ENCODE peak calls at places on chromosomes 16 and 17, in four cellular contexts. Q is GM12878, A is IMR-90, H is K562. M is an unnamed sample.

GRCh38 chr16:67537636-67538591 is 9.3 kb downstream of the RIPOR1 start:
- DNase-seq in Q (no peak), A (no peak), H (no peak), M (peak; percentile 75)

GRCh38 chr16:9050102-9050830 is 41.2 kb upstream of the HAPSTR1 start:
- DNase-seq in Q (no peak), A (peak; percentile 16), H (peak; percentile 53), M (no peak)

GRCh38 chr17:44602390-44602789 is 45.1 kb downstream of the FZD2 start:
- DNase-seq in Q (no peak), A (no peak), H (no peak), M (no peak)

GRCh38 chr16:78396046-78396445 is 296.6 kb downstream of the WWOX start:
- DNase-seq in Q (no peak), A (no peak), H (peak; percentile 27), M (no peak)

GRCh38 chr17:876272-876671 is 94.1 kb downstream of the MRM3 start:
- DNase-seq in Q (no peak), A (no peak), H (no peak), M (no peak)

GRCh38 chr17:82531431-82531881 is 11.9 kb downstream of the FOXK2 start:
- DNase-seq in Q (no peak), A (peak; percentile 92), H (no peak), M (peak; percentile 73)

GRCh38 chr17:40076101-40076498 is 13.3 kb downstream of the THRA start:
- DNase-seq in Q (no peak), A (no peak), H (no peak), M (no peak)

GRCh38 chr17:14580494-14580893 is 279.6 kb downstream of the HS3ST3B1 start:
- DNase-seq in Q (no peak), A (peak; percentile 12), H (no peak), M (no peak)

GRCh38 chr17:4130715-4131114 is 12.1 kb downstream of the ZZEF1 start:
- DNase-seq in Q (no peak), A (peak; percentile 17), H (peak; percentile 16), M (peak; percentile 56)

GRCh38 chr16:57310801-57311200 is 26.3 kb upstream of the PLLP start:
- DNase-seq in Q (no peak), A (no peak), H (no peak), M (no peak)

GRCh38 chr17:81191116-81191515 is 25.1 kb upstream of the AATK start:
- DNase-seq in Q (no peak), A (no peak), H (no peak), M (no peak)

DNA sequence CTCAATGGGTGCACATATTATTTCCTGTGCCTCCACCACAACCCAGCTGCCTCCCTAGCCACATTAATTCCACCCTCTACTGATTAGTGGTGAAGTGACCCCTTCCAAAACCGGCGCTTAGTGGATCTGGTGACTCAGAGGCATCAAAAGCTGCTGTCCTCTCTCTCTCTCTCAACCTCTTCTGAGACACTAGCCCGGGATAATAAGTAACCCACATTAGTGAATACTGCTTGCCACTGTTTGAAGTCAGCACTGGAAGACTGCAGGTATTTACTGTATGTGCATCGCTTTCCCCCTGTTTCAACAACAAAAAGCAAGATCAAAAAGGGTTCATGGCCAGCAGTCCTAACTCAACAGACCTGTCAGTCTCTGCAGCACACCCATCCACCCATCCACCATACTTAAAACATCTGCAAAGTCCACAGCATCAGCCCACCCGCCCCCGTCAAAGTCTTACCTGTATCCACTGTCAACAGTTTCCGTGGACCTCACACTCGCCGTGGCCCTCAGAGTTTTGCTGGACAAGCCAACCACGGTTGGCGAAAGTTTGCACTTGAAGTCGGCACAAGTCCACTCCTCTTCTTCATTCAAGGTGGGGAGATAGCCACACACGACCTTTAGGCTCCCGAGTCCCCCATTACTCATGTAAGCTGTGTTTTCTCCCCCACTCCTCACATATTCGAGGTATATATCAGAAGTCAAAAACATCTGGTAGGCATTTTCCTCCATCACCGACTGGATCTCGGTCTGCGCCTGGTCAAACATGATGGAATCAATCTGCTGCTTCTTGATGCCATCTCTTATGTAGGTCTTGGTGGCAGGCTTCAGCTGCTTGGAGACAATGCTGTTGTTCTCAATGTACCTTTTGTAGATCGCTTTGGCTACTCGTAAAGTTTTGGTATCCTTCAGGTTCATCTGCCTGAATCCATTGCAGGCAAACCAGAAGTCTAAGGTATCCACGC is 3.8 kb downstream of the AXIN2 start:
- DNase-seq in Q (no peak), A (peak; percentile 55), H (no peak), M (no peak)
- TF ChIP-seq FOS in Q (no peak), A (no peak), H (no peak), M (no peak)

DNA sequence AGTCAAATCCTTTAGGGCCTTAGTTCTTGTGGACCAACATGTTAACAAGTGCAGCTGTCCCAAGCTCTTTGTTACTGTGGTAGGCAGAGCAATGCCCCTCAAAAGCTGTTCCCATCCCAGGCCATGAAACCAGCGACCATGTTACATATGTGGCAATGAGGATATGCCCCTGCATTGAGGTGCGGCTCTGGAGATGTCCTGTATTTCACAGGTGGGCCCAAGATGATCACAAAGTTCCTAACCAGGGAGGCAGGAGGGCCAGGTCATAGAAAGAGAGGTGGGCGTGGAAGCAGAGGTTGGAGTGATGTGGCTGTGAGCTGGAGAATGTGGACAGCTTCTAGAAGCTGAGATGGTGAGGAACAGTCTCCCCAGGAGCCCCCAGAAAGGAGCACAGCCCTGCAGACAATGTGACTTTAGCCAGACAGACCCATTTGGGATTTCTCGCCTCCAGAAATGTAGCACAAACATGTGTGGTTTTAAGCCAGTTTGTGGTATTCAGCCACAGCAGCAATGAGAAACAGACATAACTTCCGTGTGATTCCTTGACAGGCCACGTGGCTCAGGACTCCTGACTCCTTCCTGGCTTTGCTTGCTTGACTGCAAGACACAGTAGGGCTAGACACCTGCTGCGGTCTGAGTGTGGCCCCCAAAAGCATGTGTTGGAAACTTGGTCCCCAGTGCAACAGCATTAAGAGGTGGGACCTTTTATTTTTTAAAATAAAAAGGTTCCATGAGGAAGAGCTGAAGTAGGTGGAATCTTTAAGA is 778.3 kb downstream of the KCNJ18 start:
- DNase-seq in Q (no peak), A (no peak), H (no peak), M (no peak)
- H3K9me3 ChIP-seq in Q (no peaks in the 10 kb centered on the region), A (peaks cover 19% of the 10 kb centered on the region), H (no peaks in the 10 kb centered on the region), M (peaks cover 4% of the 10 kb centered on the region)

GRCh38 chr16:81910366-81910885 is 100.8 kb downstream of the SDR42E1 start:
- DNase-seq in Q (no peak), A (no peak), H (no peak), M (no peak)

GRCh38 chr16:81912395-81912794 is 98.9 kb downstream of the SDR42E1 start:
- DNase-seq in Q (no peak), A (no peak), H (no peak), M (no peak)

GRCh38 chr16:81908466-81909230 is 102.6 kb downstream of the SDR42E1 start:
- DNase-seq in Q (no peak), A (no peak), H (no peak), M (no peak)

GRCh38 chr16:81917375-81917774 is 93.9 kb downstream of the SDR42E1 start:
- DNase-seq in Q (no peak), A (no peak), H (no peak), M (no peak)

DNA sequence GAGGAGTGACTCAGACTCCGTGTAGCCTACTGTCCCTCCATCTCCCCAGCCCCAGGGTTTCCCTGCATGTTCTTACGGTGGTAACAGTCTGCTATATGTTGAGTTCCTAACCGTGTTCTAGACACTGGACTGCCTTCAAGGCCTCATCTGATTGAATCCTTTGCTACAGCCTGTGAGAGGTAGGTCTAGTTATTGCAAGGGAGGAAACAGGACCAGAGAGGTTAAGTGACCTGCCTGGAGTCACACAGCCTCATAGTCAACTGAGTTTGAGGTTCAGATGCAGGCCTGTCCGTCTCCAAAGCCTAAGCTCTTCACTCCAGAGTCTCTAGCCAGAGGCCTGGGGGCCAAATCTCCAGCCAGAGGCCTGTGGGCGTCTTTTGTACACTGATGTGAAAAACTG is 98.0 kb downstream of the SDR42E1 start:
- DNase-seq in Q (no peak), A (no peak), H (no peak), M (no peak)
- TF ChIP-seq FOS in Q (no peak), A (no peak), H (no peak), M (no peak)

GRCh38 chr17:62966426-62967110 is 533 bp downstream of the TANC2 start:
- DNase-seq in Q (no peak), A (peak; percentile 18), H (no peak), M (peak; percentile 32)

GRCh38 chr17:62965649-62966425 is at the start of gene TANC2:
- DNase-seq in Q (peak; percentile 3), A (peak; percentile 81), H (peak; percentile 95), M (peak; percentile 81)

GRCh38 chr17:62963296-62963695 is 2.7 kb upstream of the TANC2 start:
- DNase-seq in Q (no peak), A (peak; percentile 90), H (no peak), M (peak; percentile 18)

GRCh38 chr17:62965149-62965648 is 836 bp upstream of the TANC2 start:
- DNase-seq in Q (no peak), A (peak; percentile 52), H (no peak), M (no peak)

DNA sequence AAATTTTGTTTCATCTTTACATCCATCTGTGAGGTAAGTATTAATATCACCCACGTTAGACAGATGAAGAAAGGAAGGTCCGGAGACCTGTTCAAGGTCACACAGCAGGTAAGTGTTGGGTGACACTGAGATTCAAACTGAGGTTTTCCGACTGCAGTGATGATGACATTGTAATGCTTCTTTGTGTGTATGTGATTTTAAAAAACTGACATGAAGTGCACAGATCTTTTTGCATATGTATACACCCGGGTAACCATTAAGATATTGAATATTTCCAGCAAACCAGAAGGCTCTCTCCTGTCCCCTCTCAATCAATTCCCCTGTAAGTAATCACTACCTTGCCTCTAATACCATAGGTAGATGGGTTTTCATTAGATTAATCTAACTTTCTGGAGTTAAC is 1.5 kb upstream of the TANC2 start:
- DNase-seq in Q (no peak), A (no peak), H (no peak), M (no peak)
- H3K9me3 ChIP-seq in Q (no peaks in the 10 kb centered on the region), A (no peaks in the 10 kb centered on the region), H (no peaks in the 10 kb centered on the region), M (no peaks in the 10 kb centered on the region)

DNA sequence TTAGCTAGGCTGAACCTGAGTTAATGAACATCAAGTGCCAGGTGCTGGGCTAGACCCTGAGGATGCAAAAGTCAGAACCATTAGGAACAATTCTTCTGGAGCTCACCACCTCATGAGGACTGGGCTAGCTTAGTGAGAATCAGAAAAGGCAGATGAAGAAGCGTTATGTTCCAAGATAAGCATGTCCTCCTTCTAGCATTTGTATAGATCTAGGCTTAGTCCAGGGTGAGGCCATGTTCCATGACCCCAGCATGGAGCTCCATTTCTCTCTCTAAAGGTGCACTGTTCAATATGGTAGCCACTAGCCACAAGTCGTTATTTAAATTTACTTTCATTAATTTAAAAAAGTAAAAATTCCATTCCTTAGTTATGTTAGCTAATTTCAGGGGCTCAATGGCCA is 365.3 kb upstream of the CCL2 start:
- DNase-seq in Q (no peak), A (no peak), H (no peak), M (no peak)
- TF ChIP-seq FOS in Q (no peak), A (no peak), H (no peak), M (no peak)

DNA sequence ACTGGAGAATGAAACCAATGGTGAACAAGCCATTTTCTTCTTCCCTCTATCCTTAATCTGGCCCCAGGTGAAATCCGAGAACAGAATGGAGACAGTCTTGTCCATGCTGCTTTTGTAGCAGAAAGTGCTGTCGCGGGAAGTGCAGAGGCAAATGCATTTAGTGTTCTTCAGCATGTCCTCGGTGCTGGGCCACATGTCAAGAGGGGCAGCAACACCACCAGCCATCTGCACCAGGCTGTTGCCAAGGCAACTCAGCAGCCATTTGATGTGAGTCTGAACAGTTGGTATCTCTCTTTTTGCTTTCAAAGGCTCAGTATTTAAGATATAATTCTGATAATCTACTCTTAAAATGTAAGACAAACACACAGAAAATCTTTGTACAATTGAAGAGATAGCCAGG is 18.7 kb downstream of the UQCRC2 start:
- DNase-seq in Q (no peak), A (no peak), H (no peak), M (no peak)
- H3K9me3 ChIP-seq in Q (no peaks in the 10 kb centered on the region), A (no peaks in the 10 kb centered on the region), H (no peaks in the 10 kb centered on the region), M (no peaks in the 10 kb centered on the region)